ENCODE peak calls at places on chromosomes 13 and 19, in seven cellular contexts. F, O, R, H, S, L and K are unnamed samples.

GRCh38 chr19:17680235-17680722 is 7.9 kb downstream of the UNC13A start:
- DNase-seq in F (peak; percentile 96), O (no peak), R (peak; percentile 62), H (peak; percentile 63), S (no peak), L (peak; percentile 47), K (peak; percentile 52)

GRCh38 chr13:33251131-33251629 is 34.4 kb downstream of the STARD13 start:
- DNase-seq in F (peak; percentile 88), O (no peak), R (peak; percentile 99), H (no peak), S (no peak), L (peak; percentile 47), K (no peak)

GRCh38 chr19:40907968-40908735 is 26.1 kb upstream of the CYP2A7 start:
- DNase-seq in F (no peak), O (no peak), R (no peak), H (no peak), S (no peak), L (no peak), K (peak; percentile 68)

GRCh38 chr13:46339035-46339666 is 47.9 kb downstream of the RUBCNL start:
- DNase-seq in F (no peak), O (no peak), R (peak; percentile 12), H (no peak), S (no peak), L (peak; percentile 62), K (no peak)

GRCh38 chr13:105219636-105220035 is 1315.8 kb downstream of the EFNB2 start:
- DNase-seq in F (no peak), O (no peak), R (peak; percentile 73), H (no peak), S (no peak), L (peak; percentile 7), K (no peak)

GRCh38 chr13:24684600-24684998 is 4.4 kb downstream of the ATP12A start:
- DNase-seq in F (no peak), O (no peak), R (no peak), H (no peak), S (no peak), L (no peak), K (no peak)

GRCh38 chr19:43699506-43700367 is 16.1 kb upstream of the IRGC start:
- DNase-seq in F (no peak), O (peak; percentile 63), R (peak; percentile 28), H (peak; percentile 75), S (peak; percentile 41), L (no peak), K (peak; percentile 85)

GRCh38 chr13:51278426-51279130 is 56.4 kb downstream of the FAM124A start:
- DNase-seq in F (no peak), O (no peak), R (no peak), H (no peak), S (no peak), L (no peak), K (no peak)

GRCh38 chr19:38769635-38770211 is 3.6 kb downstream of the LGALS7 start:
- DNase-seq in F (peak; percentile 24), O (no peak), R (peak; percentile 38), H (peak; percentile 73), S (no peak), L (peak; percentile 84), K (peak; percentile 85)

GRCh38 chr19:3814648-3815047 is 28.5 kb upstream of the MATK start:
- DNase-seq in F (no peak), O (no peak), R (no peak), H (no peak), S (no peak), L (no peak), K (no peak)

GRCh38 chr19:23799321-23799720 is 40.6 kb upstream of the ZNF681 start:
- DNase-seq in F (no peak), O (no peak), R (no peak), H (no peak), S (no peak), L (no peak), K (no peak)

GRCh38 chr13:106680796-106681482 is 113.0 kb upstream of the ARGLU1 start:
- DNase-seq in F (no peak), O (peak; percentile 69), R (no peak), H (peak; percentile 89), S (peak; percentile 36), L (no peak), K (peak; percentile 84)

GRCh38 chr13:66994498-66995365 is 235.4 kb downstream of the PCDH9 start:
- DNase-seq in F (no peak), O (no peak), R (no peak), H (no peak), S (no peak), L (no peak), K (no peak)

GRCh38 chr13:50686547-50686946 is 156.9 kb downstream of the DLEU7 start:
- DNase-seq in F (no peak), O (no peak), R (no peak), H (no peak), S (no peak), L (no peak), K (no peak)

GRCh38 chr19:5170329-5170745 is 170.3 kb downstream of the PTPRS start:
- DNase-seq in F (no peak), O (no peak), R (no peak), H (peak; percentile 35), S (no peak), L (peak; percentile 77), K (peak; percentile 76)

GRCh38 chr13:83752141-83752540 is 130.1 kb downstream of the SLITRK1 start:
- DNase-seq in F (peak; percentile 12), O (no peak), R (peak; percentile 47), H (peak; percentile 4), S (no peak), L (peak; percentile 15), K (no peak)

GRCh38 chr13:99655351-99656091 is 154.2 kb downstream of the TM9SF2 start:
- DNase-seq in F (peak; percentile 9), O (no peak), R (peak; percentile 24), H (peak; percentile 55), S (no peak), L (peak; percentile 57), K (no peak)

GRCh38 chr13:67916650-67917049 is 686.5 kb upstream of the PCDH9 start:
- DNase-seq in F (no peak), O (no peak), R (no peak), H (no peak), S (no peak), L (no peak), K (no peak)

GRCh38 chr13:27170521-27171243 is 929 bp downstream of the USP12 start:
- DNase-seq in F (no peak), O (peak; percentile 54), R (no peak), H (peak; percentile 75), S (no peak), L (peak; percentile 73), K (peak; percentile 69)

GRCh38 chr13:45828253-45828968 is 23.1 kb downstream of the SIAH3 start:
- DNase-seq in F (no peak), O (no peak), R (no peak), H (no peak), S (no peak), L (no peak), K (no peak)

GRCh38 chr19:31943305-31943704 is 402.1 kb upstream of the ZNF507 start:
- DNase-seq in F (no peak), O (peak; percentile 4), R (no peak), H (peak; percentile 23), S (no peak), L (no peak), K (no peak)

GRCh38 chr19:15452111-15453047 is 2.6 kb upstream of the WIZ start:
- DNase-seq in F (peak; percentile 90), O (peak; percentile 86), R (peak; percentile 58), H (peak; percentile 91), S (peak; percentile 91), L (peak; percentile 52), K (peak; percentile 99)

GRCh38 chr13:66048888-66049287 is 1181.2 kb downstream of the PCDH9 start:
- DNase-seq in F (no peak), O (no peak), R (peak; percentile 27), H (no peak), S (no peak), L (no peak), K (no peak)

GRCh38 chr19:480016-480855 is 16.1 kb upstream of the MADCAM1 start:
- DNase-seq in F (peak; percentile 70), O (peak; percentile 59), R (no peak), H (peak; percentile 77), S (no peak), L (peak; percentile 48), K (peak; percentile 82)

GRCh38 chr13:113443991-113444390 is 9.3 kb downstream of the ADPRHL1 start:
- DNase-seq in F (no peak), O (no peak), R (no peak), H (no peak), S (no peak), L (no peak), K (no peak)
- H2BK5ac ChIP-seq in F (no peak overlapping the region), O (no peak overlapping the region), R (no peak overlapping the region), H (no peak overlapping the region), S (no peak overlapping the region), L (no peak overlapping the region), K (no peak overlapping the region)

DNA sequence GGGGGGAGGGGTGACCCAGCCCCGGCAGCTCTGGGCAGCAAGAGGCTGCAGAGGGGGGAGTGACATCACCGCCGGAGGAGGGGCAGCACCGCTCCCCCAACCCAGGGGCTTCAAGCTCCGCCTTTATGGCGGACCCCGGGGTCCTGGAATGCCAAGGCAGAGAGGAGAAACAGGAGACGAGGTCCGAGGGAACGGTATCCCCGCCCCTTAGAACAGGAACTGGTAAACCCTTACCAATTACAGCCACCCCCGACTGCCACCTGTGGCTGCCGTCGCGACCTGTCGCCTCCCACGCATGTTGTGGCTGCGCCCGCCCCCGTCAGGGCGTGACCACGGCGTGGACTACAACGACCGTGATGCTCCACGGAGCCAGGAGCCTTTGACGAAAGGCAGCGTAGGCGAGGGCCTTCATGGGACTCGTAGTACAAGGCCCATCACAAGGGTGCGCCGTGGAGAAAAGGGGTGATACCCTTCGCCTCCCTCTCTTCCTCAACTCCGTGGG is 4.1 kb upstream of the KCNC3 start:
- DNase-seq in F (peak; percentile 41), O (peak; percentile 94), R (peak; percentile 67), H (peak; percentile 97), S (peak; percentile 86), L (peak; percentile 99), K (peak; percentile 96)
- H3K9ac ChIP-seq in F (peak overlapping the region; percentile 19), O (peak overlapping the region; percentile 9), R (no peak overlapping the region), H (peak overlapping the region; percentile 90), S (peak overlapping the region; percentile 92), L (no peak overlapping the region), K (no peak overlapping the region)

GRCh38 chr13:73480784-73481183 is 422.0 kb downstream of the KLF5 start:
- DNase-seq in F (no peak), O (no peak), R (no peak), H (no peak), S (no peak), L (no peak), K (no peak)

GRCh38 chr13:73477441-73477840 is 418.6 kb downstream of the KLF5 start:
- DNase-seq in F (no peak), O (no peak), R (no peak), H (no peak), S (no peak), L (no peak), K (no peak)

GRCh38 chr13:73482556-73482955 is 423.8 kb downstream of the KLF5 start:
- DNase-seq in F (no peak), O (no peak), R (no peak), H (no peak), S (no peak), L (no peak), K (no peak)

GRCh38 chr13:73481265-73481664 is 422.5 kb downstream of the KLF5 start:
- DNase-seq in F (no peak), O (no peak), R (no peak), H (no peak), S (no peak), L (no peak), K (no peak)

GRCh38 chr13:73481877-73482445 is 423.2 kb downstream of the KLF5 start:
- DNase-seq in F (no peak), O (no peak), R (no peak), H (no peak), S (no peak), L (no peak), K (no peak)
- H2BK5ac ChIP-seq in F (no peak overlapping the region), O (no peak overlapping the region), R (no peak overlapping the region), H (no peak overlapping the region), S (no peak overlapping the region), L (no peak overlapping the region), K (no peak overlapping the region)

GRCh38 chr19:55166530-55167268 is at the start of gene DNAAF3:
- DNase-seq in F (peak; percentile 98), O (peak; percentile 98), R (peak; percentile 96), H (peak; percentile 99), S (no peak), L (peak; percentile 97), K (peak; percentile 98)
- H3K9ac ChIP-seq in F (peak within 1 kb of the TSS; percentile 41), O (peak within 1 kb of the TSS; percentile 45), R (no peak within 1 kb of the TSS), H (peak within 1 kb of the TSS; percentile 39), S (peak within 1 kb of the TSS; percentile 44), L (no peak within 1 kb of the TSS), K (no peak within 1 kb of the TSS)